ENCODE peak calls at places on chromosomes 1 and 21, in five cellular contexts. C, J, Z, D and U are unnamed samples.

GRCh38 chr21:42992943-42993712 is 18.8 kb downstream of the PKNOX1 start:
- DNase-seq in J (no peak), Z (peak), C (no peak), D (no peak), U (no peak)

GRCh38 chr1:58664881-58665280 is 35.0 kb downstream of the MYSM1 start:
- DNase-seq in D (no peak), Z (no peak), C (no peak), J (no peak), U (no peak)

GRCh38 chr1:221878134-221878533 is 136.2 kb upstream of the DUSP10 start:
- DNase-seq in Z (peak), D (peak), J (no peak), C (no peak), U (no peak)

GRCh38 chr1:56508523-56508983 is 70.8 kb downstream of the PLPP3 start:
- DNase-seq in Z (peak), C (peak), D (no peak), J (no peak), U (no peak)

GRCh38 chr1:21449906-21450305 is 10.0 kb downstream of the NBPF3 start:
- DNase-seq in Z (peak), D (no peak), J (no peak), C (no peak), U (no peak)

GRCh38 chr1:9037476-9038337 is 11.5 kb upstream of the SLC2A7 start:
- DNase-seq in C (no peak), J (no peak), Z (no peak), D (peak), U (no peak)

GRCh38 chr1:162145966-162146696 is 76.6 kb downstream of the NOS1AP start:
- DNase-seq in J (no peak), C (no peak), D (no peak), Z (no peak), U (no peak)

GRCh38 chr1:205168291-205168690 is 43.2 kb downstream of the DSTYK start:
- DNase-seq in Z (peak), C (no peak), J (no peak), D (no peak), U (no peak)

GRCh38 chr1:49163041-49163440 is 386.4 kb upstream of the BEND5 start:
- DNase-seq in J (no peak), Z (no peak), D (no peak), C (no peak), U (no peak)

GRCh38 chr1:168609133-168609715 is 32.8 kb downstream of the XCL1 start:
- DNase-seq in Z (peak), J (peak), C (no peak), D (no peak), U (no peak)

GRCh38 chr21:45294509-45295291 is 7.0 kb upstream of the POFUT2 start:
- DNase-seq in J (peak), Z (peak), D (no peak), C (no peak), U (no peak)

GRCh38 chr1:220013497-220013896 is 32.8 kb downstream of the EPRS1 start:
- DNase-seq in D (no peak), Z (peak), J (no peak), C (no peak), U (no peak)

GRCh38 chr1:54499097-54500029 is 48.7 kb upstream of the ACOT11 start:
- DNase-seq in D (no peak), J (peak), C (no peak), Z (peak), U (no peak)

GRCh38 chr1:114431026-114431425 is 80.0 kb downstream of the TRIM33 start:
- DNase-seq in J (no peak), C (no peak), Z (no peak), D (no peak), U (no peak)

GRCh38 chr1:243549108-243549507 is 293.3 kb downstream of the SDCCAG8 start:
- DNase-seq in D (no peak), C (no peak), Z (peak), J (no peak), U (no peak)

GRCh38 chr1:151104630-151105029 is 34.1 kb downstream of the GABPB2 start:
- DNase-seq in D (no peak), C (no peak), Z (no peak), J (no peak), U (no peak)

GRCh38 chr1:187408217-187409004 is 579.7 kb downstream of the PLA2G4A start:
- DNase-seq in C (no peak), Z (peak), D (no peak), J (no peak), U (no peak)

GRCh38 chr1:173269490-173270230 is 62.5 kb upstream of the TNFSF4 start:
- DNase-seq in D (no peak), J (peak), Z (peak), C (no peak), U (peak)

GRCh38 chr21:16194851-16195251 is 465.1 kb downstream of the USP25 start:
- DNase-seq in D (no peak), J (no peak), C (peak), Z (peak), U (peak)

GRCh38 chr1:235516862-235517446 is 12.7 kb upstream of the B3GALNT2 start:
- DNase-seq in J (no peak), D (no peak), C (no peak), Z (no peak), U (no peak)

GRCh38 chr1:227744668-227745067 is 9.4 kb downstream of the SNAP47 start:
- DNase-seq in J (no peak), Z (no peak), D (no peak), C (no peak), U (no peak)

GRCh38 chr1:39081266-39082139 is 55.4 kb downstream of the NDUFS5 start:
- DNase-seq in C (no peak), D (no peak), Z (no peak), J (peak), U (no peak)

GRCh38 chr1:174942547-174943255 is 57.0 kb upstream of the CACYBP start:
- DNase-seq in C (peak), Z (no peak), D (no peak), J (no peak), U (no peak)

DNA sequence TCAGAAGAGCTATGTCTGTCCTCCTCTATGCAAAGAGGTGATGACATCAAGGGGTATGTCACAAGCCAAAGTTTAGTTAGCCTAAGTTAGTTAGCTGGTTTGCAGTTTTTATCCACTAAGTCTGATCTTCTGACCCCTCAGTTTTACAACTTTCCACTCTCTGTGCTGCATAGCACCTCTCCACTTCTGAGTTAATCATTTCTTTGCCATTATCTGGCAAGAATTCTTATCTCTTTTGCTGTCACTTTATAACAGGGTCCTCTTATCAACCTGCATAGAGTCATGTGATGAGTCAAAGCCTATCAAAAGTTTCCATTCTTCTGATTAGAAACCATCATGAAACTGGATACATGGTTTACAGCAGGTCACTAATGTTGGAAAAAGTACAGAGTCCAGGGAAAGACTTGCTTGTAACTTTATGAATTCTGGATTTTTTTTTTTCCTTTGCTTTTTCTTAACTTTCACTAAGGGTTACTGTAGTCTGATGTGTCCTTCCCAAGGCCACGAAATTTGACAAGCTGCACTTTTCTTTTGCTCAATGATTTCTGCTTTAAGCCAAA is at the start of gene NR5A2:
- DNase-seq in Z (no peak), C (peak), D (no peak), J (no peak), U (peak)
- H3K4me3 ChIP-seq in Z (no peak), C (peak), D (no peak), J (no peak), U (peak)

GRCh38 chr1:93275634-93276295 is 69.9 kb upstream of the DR1 start:
- DNase-seq in D (no peak), Z (no peak), C (peak), J (no peak), U (peak)
- TF ChIP-seq BHLHE40 in D (no peak), Z (no peak), C (no peak), J (no peak), U (no peak)

GRCh38 chr1:207329469-207329868 is 8.0 kb downstream of the CD55 start:
- DNase-seq in J (no peak), D (no peak), Z (no peak), C (no peak), U (no peak)
- H3K4me3 ChIP-seq in J (no peak), D (no peak), Z (no peak), C (no peak), U (no peak)

DNA sequence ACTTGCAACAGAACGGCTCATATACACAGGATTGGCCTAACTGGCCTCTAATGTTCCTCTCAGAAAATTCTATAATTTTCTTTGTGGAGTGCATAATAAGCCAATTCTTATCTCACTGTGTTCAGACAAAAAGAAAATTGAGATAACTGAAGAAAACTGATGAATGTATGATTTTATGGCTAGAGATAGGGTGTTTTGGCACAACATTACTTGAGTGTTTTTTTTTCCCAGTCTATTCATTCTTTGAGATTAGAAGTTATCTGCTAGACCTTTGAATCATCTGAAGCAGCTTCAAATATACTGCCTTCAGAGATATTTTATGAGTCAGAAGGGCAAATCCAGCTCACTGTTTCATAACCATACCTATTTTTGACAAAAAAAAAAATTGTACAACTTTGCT is 85.6 kb downstream of the VAV3 start:
- DNase-seq in Z (no peak), C (no peak), J (no peak), D (no peak), U (no peak)
- TF ChIP-seq BHLHE40 in Z (no peak), C (no peak), J (no peak), D (no peak), U (no peak)

GRCh38 chr1:116397728-116398127 is 24.7 kb downstream of the ATP1A1 start:
- DNase-seq in Z (no peak), D (no peak), C (no peak), J (no peak), U (no peak)
- H3K4me3 ChIP-seq in Z (no peak), D (no peak), C (no peak), J (no peak), U (no peak)